ENCODE peak calls at places on chromosome 19, in five cellular contexts. One of them, this sample, is unnamed.

GRCh38 chr19:7874080-7874856 is at the start of gene PRR36:
- DNase-seq in effector memory CD4-positive, alpha-beta T cell: no peak
- DNase-seq in tibial nerve: no peak
- DNase-seq in heart left ventricle: peak; percentile 57
- DNase-seq in CD8-positive, alpha-beta memory T cell: no peak
- DNase-seq in this sample: no peak

GRCh38 chr19:2474232-2475017 is 1.5 kb upstream of the GADD45B start:
- DNase-seq in effector memory CD4-positive, alpha-beta T cell: peak; percentile 80
- DNase-seq in tibial nerve: peak; percentile 76
- DNase-seq in heart left ventricle: peak; percentile 93
- DNase-seq in CD8-positive, alpha-beta memory T cell: peak; percentile 91
- DNase-seq in this sample: peak; percentile 84

GRCh38 chr19:56147307-56147706 is 6.2 kb downstream of the ZNF444 start:
- DNase-seq in effector memory CD4-positive, alpha-beta T cell: no peak
- DNase-seq in tibial nerve: no peak
- DNase-seq in heart left ventricle: no peak
- DNase-seq in CD8-positive, alpha-beta memory T cell: no peak
- DNase-seq in this sample: no peak

GRCh38 chr19:39407644-39408391 is 1.2 kb downstream of the ZFP36 start:
- DNase-seq in effector memory CD4-positive, alpha-beta T cell: no peak
- DNase-seq in tibial nerve: no peak
- DNase-seq in heart left ventricle: peak; percentile 59
- DNase-seq in CD8-positive, alpha-beta memory T cell: peak; percentile 91
- DNase-seq in this sample: peak; percentile 66

GRCh38 chr19:32891609-32892008 is 22.0 kb upstream of the SLC7A9 start:
- DNase-seq in effector memory CD4-positive, alpha-beta T cell: no peak
- DNase-seq in tibial nerve: no peak
- DNase-seq in heart left ventricle: no peak
- DNase-seq in CD8-positive, alpha-beta memory T cell: no peak
- DNase-seq in this sample: no peak

GRCh38 chr19:48992571-48993174 is 436 bp downstream of the GYS1 start:
- DNase-seq in effector memory CD4-positive, alpha-beta T cell: peak; percentile 3
- DNase-seq in tibial nerve: no peak
- DNase-seq in heart left ventricle: peak; percentile 48
- DNase-seq in CD8-positive, alpha-beta memory T cell: no peak
- DNase-seq in this sample: no peak

GRCh38 chr19:5999693-6000092 is 21.8 kb upstream of the RANBP3 start:
- DNase-seq in effector memory CD4-positive, alpha-beta T cell: no peak
- DNase-seq in tibial nerve: no peak
- DNase-seq in heart left ventricle: no peak
- DNase-seq in CD8-positive, alpha-beta memory T cell: no peak
- DNase-seq in this sample: no peak

GRCh38 chr19:54299126-54299498 is 13.9 kb downstream of the LILRA5 start:
- DNase-seq in effector memory CD4-positive, alpha-beta T cell: no peak
- DNase-seq in tibial nerve: no peak
- DNase-seq in heart left ventricle: no peak
- DNase-seq in CD8-positive, alpha-beta memory T cell: no peak
- DNase-seq in this sample: peak; percentile 29

GRCh38 chr19:32234663-32235217 is 110.7 kb upstream of the ZNF507 start:
- DNase-seq in effector memory CD4-positive, alpha-beta T cell: no peak
- DNase-seq in tibial nerve: no peak
- DNase-seq in heart left ventricle: no peak
- DNase-seq in CD8-positive, alpha-beta memory T cell: no peak
- DNase-seq in this sample: no peak

GRCh38 chr19:52716578-52716977 is 18.3 kb downstream of the ZNF611 start:
- DNase-seq in effector memory CD4-positive, alpha-beta T cell: no peak
- DNase-seq in tibial nerve: no peak
- DNase-seq in heart left ventricle: no peak
- DNase-seq in CD8-positive, alpha-beta memory T cell: no peak
- DNase-seq in this sample: no peak

GRCh38 chr19:43425567-43426392 is 11.1 kb downstream of the TEX101 start:
- DNase-seq in effector memory CD4-positive, alpha-beta T cell: no peak
- DNase-seq in tibial nerve: no peak
- DNase-seq in heart left ventricle: no peak
- DNase-seq in CD8-positive, alpha-beta memory T cell: no peak
- DNase-seq in this sample: no peak

GRCh38 chr19:12052571-12053169 is at the start of gene ZNF878:
- DNase-seq in effector memory CD4-positive, alpha-beta T cell: no peak
- DNase-seq in tibial nerve: peak; percentile 73
- DNase-seq in heart left ventricle: peak; percentile 94
- DNase-seq in CD8-positive, alpha-beta memory T cell: peak; percentile 54
- DNase-seq in this sample: peak; percentile 37

GRCh38 chr19:7799640-7800355 is 30.2 kb upstream of the EVI5L start:
- DNase-seq in effector memory CD4-positive, alpha-beta T cell: no peak
- DNase-seq in tibial nerve: peak; percentile 40
- DNase-seq in heart left ventricle: peak; percentile 53
- DNase-seq in CD8-positive, alpha-beta memory T cell: peak; percentile 62
- DNase-seq in this sample: peak; percentile 73

GRCh38 chr19:48858984-48859710 is 9.3 kb downstream of the PLEKHA4 start:
- DNase-seq in effector memory CD4-positive, alpha-beta T cell: peak; percentile 68
- DNase-seq in tibial nerve: no peak
- DNase-seq in heart left ventricle: no peak
- DNase-seq in CD8-positive, alpha-beta memory T cell: peak; percentile 85
- DNase-seq in this sample: peak; percentile 77

GRCh38 chr19:45771331-45771933 is 2.4 kb upstream of the SIX5 start:
- DNase-seq in effector memory CD4-positive, alpha-beta T cell: no peak
- DNase-seq in tibial nerve: no peak
- DNase-seq in heart left ventricle: no peak
- DNase-seq in CD8-positive, alpha-beta memory T cell: no peak
- DNase-seq in this sample: no peak

GRCh38 chr19:6483235-6483634 is 1.6 kb upstream of the DENND1C start:
- DNase-seq in effector memory CD4-positive, alpha-beta T cell: no peak
- DNase-seq in tibial nerve: no peak
- DNase-seq in heart left ventricle: no peak
- DNase-seq in CD8-positive, alpha-beta memory T cell: no peak
- DNase-seq in this sample: no peak

GRCh38 chr19:41879670-41880328 is 2.7 kb downstream of the CD79A start:
- DNase-seq in effector memory CD4-positive, alpha-beta T cell: no peak
- DNase-seq in tibial nerve: no peak
- DNase-seq in heart left ventricle: no peak
- DNase-seq in CD8-positive, alpha-beta memory T cell: no peak
- DNase-seq in this sample: no peak

GRCh38 chr19:41880329-41880708 is 2.7 kb upstream of the ARHGEF1 start:
- DNase-seq in effector memory CD4-positive, alpha-beta T cell: no peak
- DNase-seq in tibial nerve: no peak
- DNase-seq in heart left ventricle: no peak
- DNase-seq in CD8-positive, alpha-beta memory T cell: no peak
- DNase-seq in this sample: no peak

GRCh38 chr19:41883463-41883820 is 458 bp downstream of the ARHGEF1 start:
- DNase-seq in effector memory CD4-positive, alpha-beta T cell: no peak
- DNase-seq in tibial nerve: no peak
- DNase-seq in heart left ventricle: no peak
- DNase-seq in CD8-positive, alpha-beta memory T cell: no peak
- DNase-seq in this sample: no peak

GRCh38 chr19:41883821-41884733 is 1.1 kb downstream of the ARHGEF1 start:
- DNase-seq in effector memory CD4-positive, alpha-beta T cell: peak; percentile 73
- DNase-seq in tibial nerve: peak; percentile 80
- DNase-seq in heart left ventricle: peak; percentile 97
- DNase-seq in CD8-positive, alpha-beta memory T cell: peak; percentile 91
- DNase-seq in this sample: peak; percentile 78

DNA sequence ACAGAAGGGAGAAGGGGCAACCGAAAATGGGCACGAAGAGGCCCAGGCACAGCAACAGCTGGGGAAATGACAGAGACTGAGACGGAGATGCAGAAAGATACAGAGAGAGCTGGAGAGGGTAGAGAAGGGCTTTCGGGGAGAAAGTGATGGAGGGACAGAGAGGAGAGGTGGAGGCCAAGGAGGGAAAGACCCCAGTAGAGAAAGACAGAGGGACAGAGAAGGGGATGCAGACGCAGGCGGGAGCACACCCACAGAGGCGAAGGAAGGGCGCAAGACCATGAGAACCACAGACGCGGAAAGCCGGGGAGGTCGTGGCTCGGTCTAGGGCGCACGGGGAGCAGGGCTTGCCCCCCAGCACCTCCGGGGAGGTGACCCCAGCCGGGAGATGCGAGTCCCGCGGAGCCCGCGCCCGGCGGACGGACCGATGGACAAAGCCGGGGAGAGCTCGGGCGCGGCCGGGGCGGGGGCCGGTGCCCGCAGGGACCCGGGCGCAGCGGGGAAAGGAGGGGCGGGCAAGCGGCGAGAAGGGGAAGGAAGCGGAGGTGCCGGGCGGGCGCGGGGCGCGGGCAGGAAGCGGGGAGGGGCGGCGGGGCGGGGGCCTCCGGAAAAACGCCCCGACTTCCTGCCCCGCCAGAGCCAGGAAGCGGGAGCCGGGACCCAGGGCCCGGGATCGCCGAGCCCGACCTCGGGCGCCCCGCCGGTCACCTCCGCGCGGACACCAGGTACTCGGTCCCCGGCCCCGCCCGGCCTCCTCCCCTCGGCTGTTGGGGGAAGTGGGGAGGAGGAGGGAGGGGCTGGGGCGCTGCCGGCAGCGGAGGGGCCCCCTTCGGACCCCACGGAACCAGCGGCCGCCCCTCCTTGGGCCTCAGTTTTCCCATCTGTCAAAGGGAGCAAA is at the start of gene ARHGEF1:
- DNase-seq in effector memory CD4-positive, alpha-beta T cell: peak; percentile 43
- DNase-seq in tibial nerve: no peak
- DNase-seq in heart left ventricle: peak; percentile 78
- DNase-seq in CD8-positive, alpha-beta memory T cell: peak; percentile 74
- DNase-seq in this sample: peak; percentile 66
- H3K27ac ChIP-seq in effector memory CD4-positive, alpha-beta T cell: peak within 1 kb of the TSS; percentile 92
- H3K27ac ChIP-seq in tibial nerve: peak within 1 kb of the TSS; percentile 97
- H3K27ac ChIP-seq in heart left ventricle: peak within 1 kb of the TSS; percentile 97
- H3K27ac ChIP-seq in CD8-positive, alpha-beta memory T cell: peak within 1 kb of the TSS; percentile 90
- H3K27ac ChIP-seq in this sample: peak within 1 kb of the TSS; percentile 90

GRCh38 chr19:1411255-1412191 is 4.1 kb downstream of the DAZAP1 start:
- DNase-seq in effector memory CD4-positive, alpha-beta T cell: peak; percentile 15
- DNase-seq in tibial nerve: no peak
- DNase-seq in heart left ventricle: peak; percentile 94
- DNase-seq in CD8-positive, alpha-beta memory T cell: peak; percentile 71
- DNase-seq in this sample: no peak

GRCh38 chr19:1410136-1410786 is 2.9 kb downstream of the DAZAP1 start:
- DNase-seq in effector memory CD4-positive, alpha-beta T cell: no peak
- DNase-seq in tibial nerve: no peak
- DNase-seq in heart left ventricle: no peak
- DNase-seq in CD8-positive, alpha-beta memory T cell: no peak
- DNase-seq in this sample: no peak

GRCh38 chr19:1410789-1411188 is 3.4 kb downstream of the DAZAP1 start:
- DNase-seq in effector memory CD4-positive, alpha-beta T cell: no peak
- DNase-seq in tibial nerve: no peak
- DNase-seq in heart left ventricle: no peak
- DNase-seq in CD8-positive, alpha-beta memory T cell: no peak
- DNase-seq in this sample: no peak

GRCh38 chr19:1412323-1412923 is 5.0 kb downstream of the DAZAP1 start:
- DNase-seq in effector memory CD4-positive, alpha-beta T cell: no peak
- DNase-seq in tibial nerve: no peak
- DNase-seq in heart left ventricle: no peak
- DNase-seq in CD8-positive, alpha-beta memory T cell: no peak
- DNase-seq in this sample: no peak

DNA sequence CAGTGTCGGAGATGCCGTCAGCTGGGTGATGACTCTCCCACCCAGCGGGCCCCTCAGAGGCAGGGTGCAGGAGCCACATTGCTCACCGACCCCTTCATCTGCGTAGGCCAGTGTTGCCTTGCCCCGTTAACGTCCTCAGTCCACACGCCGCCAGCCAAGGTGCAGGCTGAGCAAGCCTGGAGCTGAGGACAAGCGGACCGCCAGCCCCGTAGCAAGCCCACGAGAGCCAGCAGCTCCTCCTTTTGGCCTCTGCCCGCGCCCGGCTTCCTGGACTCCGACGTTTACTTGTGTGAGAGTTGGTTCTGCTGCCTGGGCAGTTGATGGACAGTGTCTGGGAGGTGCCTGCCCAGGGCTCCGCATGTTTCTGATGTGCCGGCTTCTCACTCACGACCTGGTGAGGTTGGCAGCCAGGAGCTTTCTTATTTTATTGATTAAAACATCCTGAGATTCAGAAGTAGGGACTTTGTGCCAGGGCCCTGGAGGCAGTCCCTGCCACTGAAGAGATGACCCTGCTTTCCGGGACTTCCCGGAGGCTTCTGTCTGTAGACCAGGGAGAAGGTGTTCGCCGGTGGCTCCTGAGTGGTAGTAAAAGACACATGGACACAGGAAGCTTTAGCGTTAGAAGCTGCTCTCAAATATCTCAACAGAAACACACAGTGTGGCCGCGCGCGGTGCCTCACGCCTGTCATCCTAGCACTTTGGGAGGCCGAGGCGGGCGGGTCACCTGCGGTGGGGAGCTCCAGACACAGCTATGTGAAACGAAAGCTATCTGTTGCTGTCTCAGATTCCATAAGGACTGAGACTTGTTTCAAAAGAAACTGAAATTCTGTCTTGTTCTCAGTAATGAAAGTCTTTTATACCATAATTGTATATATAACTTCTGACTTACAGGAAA is 5.9 kb downstream of the DAZAP1 start:
- DNase-seq in effector memory CD4-positive, alpha-beta T cell: no peak
- DNase-seq in tibial nerve: no peak
- DNase-seq in heart left ventricle: no peak
- DNase-seq in CD8-positive, alpha-beta memory T cell: no peak
- DNase-seq in this sample: no peak
- H3K4me1 ChIP-seq in effector memory CD4-positive, alpha-beta T cell: peaks cover 64% of the 10 kb centered on the region
- H3K4me1 ChIP-seq in tibial nerve: peaks cover 96% of the 10 kb centered on the region
- H3K4me1 ChIP-seq in heart left ventricle: peaks cover 91% of the 10 kb centered on the region
- H3K4me1 ChIP-seq in CD8-positive, alpha-beta memory T cell: peaks cover 64% of the 10 kb centered on the region
- H3K4me1 ChIP-seq in this sample: peaks cover 82% of the 10 kb centered on the region

DNA sequence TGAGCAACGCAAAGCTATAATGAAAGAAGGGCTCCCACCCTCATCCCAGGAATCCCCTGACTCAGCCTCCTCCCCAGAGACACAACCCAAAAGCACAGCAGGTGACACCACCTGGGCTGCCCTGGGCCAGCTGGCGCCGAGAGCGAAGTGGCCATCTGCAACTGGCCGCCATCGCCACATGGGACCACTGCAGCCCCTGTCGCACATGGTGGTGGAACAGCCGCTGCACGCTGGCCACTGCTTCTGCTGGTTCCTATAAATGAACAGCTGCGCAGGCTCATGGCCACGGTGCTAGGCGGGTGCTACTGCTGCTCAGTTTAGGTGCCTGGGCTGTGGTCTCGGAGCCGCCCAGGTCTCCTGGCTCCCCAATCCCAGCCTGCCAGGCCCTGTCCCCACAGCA is 11.6 kb upstream of the ISYNA1 start:
- DNase-seq in effector memory CD4-positive, alpha-beta T cell: no peak
- DNase-seq in tibial nerve: no peak
- DNase-seq in heart left ventricle: no peak
- DNase-seq in CD8-positive, alpha-beta memory T cell: no peak
- DNase-seq in this sample: no peak
- H3K36me3 ChIP-seq in effector memory CD4-positive, alpha-beta T cell: peaks cover 68% of the 10 kb centered on the region
- H3K36me3 ChIP-seq in tibial nerve: peaks cover 7% of the 10 kb centered on the region
- H3K36me3 ChIP-seq in heart left ventricle: peaks cover 79% of the 10 kb centered on the region
- H3K36me3 ChIP-seq in CD8-positive, alpha-beta memory T cell: peaks cover 24% of the 10 kb centered on the region
- H3K36me3 ChIP-seq in this sample: peaks cover 52% of the 10 kb centered on the region

GRCh38 chr19:13137290-13137794 is 12.8 kb downstream of the STX10 start:
- DNase-seq in effector memory CD4-positive, alpha-beta T cell: no peak
- DNase-seq in tibial nerve: no peak
- DNase-seq in heart left ventricle: no peak
- DNase-seq in CD8-positive, alpha-beta memory T cell: no peak
- DNase-seq in this sample: no peak

GRCh38 chr19:13139633-13140311 is 10.4 kb downstream of the STX10 start:
- DNase-seq in effector memory CD4-positive, alpha-beta T cell: no peak
- DNase-seq in tibial nerve: no peak
- DNase-seq in heart left ventricle: no peak
- DNase-seq in CD8-positive, alpha-beta memory T cell: no peak
- DNase-seq in this sample: no peak

GRCh38 chr19:13135068-13136062 is 14.8 kb downstream of the STX10 start:
- DNase-seq in effector memory CD4-positive, alpha-beta T cell: no peak
- DNase-seq in tibial nerve: no peak
- DNase-seq in heart left ventricle: no peak
- DNase-seq in CD8-positive, alpha-beta memory T cell: no peak
- DNase-seq in this sample: no peak

GRCh38 chr19:13138916-13139198 is 11.3 kb downstream of the STX10 start:
- DNase-seq in effector memory CD4-positive, alpha-beta T cell: no peak
- DNase-seq in tibial nerve: no peak
- DNase-seq in heart left ventricle: no peak
- DNase-seq in CD8-positive, alpha-beta memory T cell: no peak
- DNase-seq in this sample: no peak

GRCh38 chr19:13138171-13138915 is 11.8 kb downstream of the STX10 start:
- DNase-seq in effector memory CD4-positive, alpha-beta T cell: no peak
- DNase-seq in tibial nerve: no peak
- DNase-seq in heart left ventricle: no peak
- DNase-seq in CD8-positive, alpha-beta memory T cell: no peak
- DNase-seq in this sample: no peak
- H3K27ac ChIP-seq in effector memory CD4-positive, alpha-beta T cell: no peak overlapping the region
- H3K27ac ChIP-seq in tibial nerve: no peak overlapping the region
- H3K27ac ChIP-seq in heart left ventricle: no peak overlapping the region
- H3K27ac ChIP-seq in CD8-positive, alpha-beta memory T cell: no peak overlapping the region
- H3K27ac ChIP-seq in this sample: no peak overlapping the region

This sample was measured in CD8-positive, alpha-beta T cell.